ENCODE peak calls at places on chromosomes 11 and 22, in six cellular contexts. One of them, this sample, is unnamed.

GRCh38 chr11:101509911-101510310 is 73.9 kb downstream of the TRPC6 start:
- DNase-seq in brain pericyte: no peak
- DNase-seq in thoracic aorta: no peak
- DNase-seq in COR-L47: no peak
- DNase-seq in neuronal stem cell: no peak
- DNase-seq in mucosa of gallbladder: no peak
- DNase-seq in this sample: no peak

GRCh38 chr22:19942886-19943664 is 1.5 kb upstream of the TXNRD2 start:
- DNase-seq in COR-L47: no peak
- DNase-seq in brain pericyte: peak; percentile 63
- DNase-seq in neuronal stem cell: no peak
- DNase-seq in thoracic aorta: no peak
- DNase-seq in mucosa of gallbladder: no peak
- DNase-seq in this sample: no peak

GRCh38 chr11:14309425-14310192 is 49.4 kb downstream of the RRAS2 start:
- DNase-seq in brain pericyte: no peak
- DNase-seq in thoracic aorta: no peak
- DNase-seq in COR-L47: no peak
- DNase-seq in neuronal stem cell: no peak
- DNase-seq in mucosa of gallbladder: no peak
- DNase-seq in this sample: no peak

GRCh38 chr11:46237248-46238077 is 40.0 kb upstream of the CREB3L1 start:
- DNase-seq in neuronal stem cell: no peak
- DNase-seq in mucosa of gallbladder: no peak
- DNase-seq in brain pericyte: no peak
- DNase-seq in thoracic aorta: peak; percentile 46
- DNase-seq in COR-L47: no peak
- DNase-seq in this sample: no peak

GRCh38 chr11:56845121-56845732 is 96.7 kb upstream of the OR9G4 start:
- DNase-seq in neuronal stem cell: no peak
- DNase-seq in brain pericyte: no peak
- DNase-seq in thoracic aorta: no peak
- DNase-seq in COR-L47: no peak
- DNase-seq in mucosa of gallbladder: no peak
- DNase-seq in this sample: no peak

GRCh38 chr11:40139507-40139906 is 1319.9 kb downstream of the LRRC4C start:
- DNase-seq in thoracic aorta: no peak
- DNase-seq in mucosa of gallbladder: no peak
- DNase-seq in brain pericyte: no peak
- DNase-seq in neuronal stem cell: no peak
- DNase-seq in COR-L47: no peak
- DNase-seq in this sample: no peak

GRCh38 chr11:8015753-8016239 is 28.7 kb downstream of the EIF3F start:
- DNase-seq in neuronal stem cell: no peak
- DNase-seq in thoracic aorta: no peak
- DNase-seq in COR-L47: no peak
- DNase-seq in brain pericyte: no peak
- DNase-seq in mucosa of gallbladder: no peak
- DNase-seq in this sample: no peak

GRCh38 chr11:122209619-122210377 is 93.8 kb upstream of the BLID start:
- DNase-seq in mucosa of gallbladder: peak; percentile 61
- DNase-seq in neuronal stem cell: no peak
- DNase-seq in COR-L47: no peak
- DNase-seq in thoracic aorta: peak; percentile 75
- DNase-seq in brain pericyte: peak; percentile 85
- DNase-seq in this sample: peak; percentile 59

GRCh38 chr11:78798567-78799170 is 224.0 kb upstream of the NARS2 start:
- DNase-seq in mucosa of gallbladder: peak; percentile 73
- DNase-seq in COR-L47: peak; percentile 57
- DNase-seq in thoracic aorta: peak; percentile 19
- DNase-seq in neuronal stem cell: peak; percentile 54
- DNase-seq in brain pericyte: no peak
- DNase-seq in this sample: peak; percentile 53

GRCh38 chr11:66841861-66842260 is 1.4 kb upstream of the RCE1 start:
- DNase-seq in mucosa of gallbladder: no peak
- DNase-seq in thoracic aorta: no peak
- DNase-seq in neuronal stem cell: no peak
- DNase-seq in brain pericyte: no peak
- DNase-seq in COR-L47: no peak
- DNase-seq in this sample: no peak

GRCh38 chr11:1387961-1388762 is 1.6 kb upstream of the BRSK2 start:
- DNase-seq in mucosa of gallbladder: no peak
- DNase-seq in COR-L47: no peak
- DNase-seq in thoracic aorta: no peak
- DNase-seq in brain pericyte: no peak
- DNase-seq in neuronal stem cell: no peak
- DNase-seq in this sample: no peak

GRCh38 chr11:45677811-45678515 is 12.5 kb upstream of the CHST1 start:
- DNase-seq in thoracic aorta: no peak
- DNase-seq in neuronal stem cell: no peak
- DNase-seq in mucosa of gallbladder: no peak
- DNase-seq in COR-L47: no peak
- DNase-seq in brain pericyte: no peak
- DNase-seq in this sample: no peak

GRCh38 chr11:70661763-70662501 is 263.6 kb downstream of the CTTN start:
- DNase-seq in COR-L47: no peak
- DNase-seq in neuronal stem cell: peak; percentile 43
- DNase-seq in mucosa of gallbladder: no peak
- DNase-seq in brain pericyte: no peak
- DNase-seq in thoracic aorta: no peak
- DNase-seq in this sample: no peak

GRCh38 chr11:129694538-129694937 is 121.1 kb upstream of the TMEM45B start:
- DNase-seq in neuronal stem cell: no peak
- DNase-seq in thoracic aorta: no peak
- DNase-seq in mucosa of gallbladder: no peak
- DNase-seq in brain pericyte: no peak
- DNase-seq in COR-L47: no peak
- DNase-seq in this sample: peak; percentile 18

GRCh38 chr22:27575348-27575747 is 226.2 kb downstream of the MN1 start:
- DNase-seq in mucosa of gallbladder: no peak
- DNase-seq in COR-L47: no peak
- DNase-seq in brain pericyte: no peak
- DNase-seq in neuronal stem cell: no peak
- DNase-seq in thoracic aorta: no peak
- DNase-seq in this sample: no peak

GRCh38 chr22:46267431-46268279 is at the start of gene TTC38:
- DNase-seq in mucosa of gallbladder: peak; percentile 93
- DNase-seq in thoracic aorta: peak; percentile 64
- DNase-seq in neuronal stem cell: peak; percentile 58
- DNase-seq in COR-L47: no peak
- DNase-seq in brain pericyte: peak; percentile 22
- DNase-seq in this sample: peak; percentile 87

GRCh38 chr11:35280727-35281126 is 138.6 kb downstream of the SLC1A2 start:
- DNase-seq in thoracic aorta: no peak
- DNase-seq in mucosa of gallbladder: no peak
- DNase-seq in COR-L47: no peak
- DNase-seq in brain pericyte: no peak
- DNase-seq in neuronal stem cell: no peak
- DNase-seq in this sample: no peak

GRCh38 chr11:75199412-75199955 is 41.1 kb upstream of the TPBGL start:
- DNase-seq in brain pericyte: no peak
- DNase-seq in COR-L47: no peak
- DNase-seq in neuronal stem cell: no peak
- DNase-seq in mucosa of gallbladder: no peak
- DNase-seq in thoracic aorta: no peak
- DNase-seq in this sample: no peak

GRCh38 chr11:44470849-44471248 is 94.6 kb upstream of the CD82 start:
- DNase-seq in brain pericyte: no peak
- DNase-seq in thoracic aorta: no peak
- DNase-seq in neuronal stem cell: no peak
- DNase-seq in mucosa of gallbladder: peak; percentile 13
- DNase-seq in COR-L47: no peak
- DNase-seq in this sample: no peak

GRCh38 chr11:74941492-74941891 is 7.4 kb downstream of the XRRA1 start:
- DNase-seq in mucosa of gallbladder: no peak
- DNase-seq in neuronal stem cell: no peak
- DNase-seq in brain pericyte: no peak
- DNase-seq in COR-L47: no peak
- DNase-seq in thoracic aorta: no peak
- DNase-seq in this sample: no peak

GRCh38 chr11:67174311-67174710 is 55.2 kb downstream of the KDM2A start:
- DNase-seq in brain pericyte: no peak
- DNase-seq in mucosa of gallbladder: no peak
- DNase-seq in thoracic aorta: no peak
- DNase-seq in neuronal stem cell: no peak
- DNase-seq in COR-L47: no peak
- DNase-seq in this sample: no peak

GRCh38 chr11:77412814-77413213 is 61.1 kb downstream of the PAK1 start:
- DNase-seq in brain pericyte: no peak
- DNase-seq in COR-L47: no peak
- DNase-seq in thoracic aorta: no peak
- DNase-seq in mucosa of gallbladder: no peak
- DNase-seq in neuronal stem cell: no peak
- DNase-seq in this sample: no peak

GRCh38 chr11:10109836-10110235 is 184.2 kb downstream of the SBF2 start:
- DNase-seq in COR-L47: no peak
- DNase-seq in brain pericyte: no peak
- DNase-seq in thoracic aorta: no peak
- DNase-seq in neuronal stem cell: no peak
- DNase-seq in mucosa of gallbladder: no peak
- DNase-seq in this sample: no peak

GRCh38 chr22:35275580-35275979 is 18.3 kb downstream of the HMGXB4 start:
- DNase-seq in mucosa of gallbladder: no peak
- DNase-seq in thoracic aorta: no peak
- DNase-seq in brain pericyte: no peak
- DNase-seq in COR-L47: no peak
- DNase-seq in neuronal stem cell: no peak
- DNase-seq in this sample: no peak

GRCh38 chr22:40258463-40259046 is 80.8 kb downstream of the TNRC6B start:
- DNase-seq in thoracic aorta: no peak
- DNase-seq in brain pericyte: no peak
- DNase-seq in neuronal stem cell: no peak
- DNase-seq in COR-L47: no peak
- DNase-seq in mucosa of gallbladder: no peak
- DNase-seq in this sample: no peak